ENCODE peak calls at places on chromosomes 13 and 19, in four cellular contexts. W is H9, K is mesendoderm, O is IMR-90. E is an unnamed sample.

GRCh38 chr13:98954313-98954712 is 23.6 kb downstream of the DOCK9 start:
- DNase-seq in O (no peak), W (peak), K (peak), E (no peak)

GRCh38 chr13:46119883-46120614 is 15.2 kb upstream of the CPB2 start:
- DNase-seq in W (no peak), O (peak), K (peak), E (no peak)

GRCh38 chr13:111371720-111372119 is 51.3 kb downstream of the TEX29 start:
- DNase-seq in K (no peak), W (no peak), O (no peak), E (no peak)

GRCh38 chr13:54029226-54029625 is 1000.6 kb downstream of the OLFM4 start:
- DNase-seq in K (peak), W (no peak), O (no peak), E (peak)

GRCh38 chr19:21358768-21359451 is at the start of gene ZNF738:
- DNase-seq in O (peak), K (peak), W (peak), E (peak)

GRCh38 chr19:19329199-19329598 is 8.6 kb downstream of the MAU2 start:
- DNase-seq in W (no peak), O (no peak), K (no peak), E (no peak)

GRCh38 chr13:114041493-114041892 is 67.6 kb upstream of the C13orf46 start:
- DNase-seq in O (no peak), W (no peak), K (no peak), E (no peak)

GRCh38 chr19:55486971-55487883 is 1.0 kb upstream of the SSC5D start:
- DNase-seq in W (no peak), K (peak), O (peak), E (no peak)

GRCh38 chr13:82878536-82878935 is 1003.7 kb downstream of the SLITRK1 start:
- DNase-seq in W (no peak), K (no peak), O (no peak), E (no peak)

GRCh38 chr13:113928701-113929627 is 44.9 kb downstream of the C13orf46 start:
- DNase-seq in W (peak), O (peak), K (no peak), E (no peak)

GRCh38 chr19:46748325-46749109 is 2.3 kb upstream of the STRN4 start:
- DNase-seq in K (peak), O (peak), W (peak), E (peak)

DNA sequence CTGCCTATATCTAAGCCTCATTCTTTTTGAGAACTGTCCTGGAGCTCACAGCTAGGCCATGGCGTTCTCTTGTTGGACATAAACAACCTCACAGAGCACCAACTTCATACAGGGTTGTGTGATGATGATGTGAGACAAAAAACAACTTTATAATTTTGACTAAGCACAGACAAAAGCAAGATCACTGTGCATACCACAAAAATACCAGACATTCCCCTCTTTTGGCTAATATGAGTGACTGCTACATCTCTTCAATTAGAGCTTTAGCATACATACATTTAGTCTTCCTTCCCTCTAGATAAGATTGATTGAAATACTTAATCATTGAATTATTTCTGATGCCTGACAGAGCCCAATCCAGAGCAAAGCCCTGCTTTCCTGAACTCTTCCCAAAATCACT is 8.3 kb downstream of the MAB21L1 start:
- DNase-seq in O (no peak), W (no peak), K (no peak), E (no peak)
- H2BK15ac ChIP-seq in O (no peak), W (no peak), K (no peak), E (no peak)

DNA sequence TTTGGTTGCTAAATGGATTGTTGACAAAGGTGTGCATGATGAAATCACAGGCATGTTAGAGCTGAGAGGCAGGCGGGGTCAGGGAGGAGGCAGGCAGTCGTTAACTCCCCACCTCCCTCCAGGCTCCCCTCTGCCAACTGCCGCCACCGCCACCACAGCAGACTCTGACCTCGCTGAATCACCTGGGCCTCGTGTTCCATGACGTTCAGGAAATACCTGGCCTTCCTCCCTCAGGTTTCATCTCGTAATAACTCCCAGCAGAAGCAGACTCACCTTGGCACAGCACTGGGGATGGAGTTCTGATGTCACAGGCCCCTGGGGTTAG is 198.5 kb downstream of the KATNAL1 start:
- DNase-seq in O (no peak), K (no peak), W (no peak), E (no peak)
- H2BK15ac ChIP-seq in O (no peak), K (no peak), W (no peak), E (no peak)

DNA sequence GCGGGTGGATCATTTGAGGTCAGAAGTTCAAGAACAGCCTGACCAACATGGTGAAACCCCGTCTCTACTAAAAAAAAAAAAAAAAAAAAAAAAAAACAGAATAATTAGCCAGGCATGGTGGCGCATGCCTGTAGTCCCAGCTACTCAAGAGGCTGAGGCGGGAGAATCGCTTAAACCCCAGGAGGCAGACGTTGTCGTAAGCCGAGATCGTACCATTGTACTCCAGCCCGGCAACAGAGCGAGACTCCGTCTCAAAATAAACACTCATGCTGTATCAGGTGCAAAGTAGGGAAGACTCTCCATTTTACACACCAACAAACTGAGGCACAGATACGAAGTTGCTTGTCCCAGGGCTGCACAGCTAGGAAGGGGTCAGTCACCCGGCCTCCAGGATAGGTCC is 15.6 kb downstream of the TLE6 start:
- DNase-seq in K (no peak), O (no peak), W (no peak), E (no peak)
- H2BK15ac ChIP-seq in K (no peak), O (no peak), W (no peak), E (no peak)

DNA sequence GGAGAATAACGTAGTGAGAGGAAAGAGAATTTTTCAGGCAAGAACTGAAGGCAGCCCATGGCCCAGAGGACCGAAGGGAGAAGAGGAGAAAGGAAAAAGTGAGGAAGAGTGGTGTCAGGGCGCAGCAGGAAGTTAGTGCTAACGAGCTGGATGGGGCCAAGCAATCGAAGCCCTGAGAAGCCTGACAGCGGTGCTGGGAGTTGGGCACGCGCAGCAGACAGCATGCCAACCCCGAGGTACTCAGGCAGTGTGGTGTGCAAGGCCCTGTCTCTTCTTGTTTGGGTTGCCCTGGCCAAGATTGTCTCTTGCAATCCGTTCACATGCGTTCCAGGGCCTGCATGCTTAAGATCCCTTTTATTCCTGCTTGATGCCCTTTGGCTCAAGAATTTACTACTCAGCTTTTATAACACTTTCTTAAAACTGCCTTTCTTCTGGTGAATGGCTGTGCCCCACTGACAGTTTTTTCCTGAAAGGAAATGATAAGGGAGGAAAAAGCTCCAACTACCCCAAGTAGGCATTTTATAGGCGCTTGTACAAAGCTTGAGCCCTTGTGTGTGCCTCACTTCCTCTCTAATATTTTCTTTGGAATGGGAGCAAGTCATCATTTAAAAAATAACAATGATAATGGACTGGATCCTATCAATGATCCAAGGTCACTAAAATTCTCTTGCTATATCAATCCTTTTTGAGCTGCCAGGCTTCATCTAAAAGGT is 115.4 kb downstream of the FLT1 start:
- DNase-seq in O (no peak), W (no peak), K (no peak), E (no peak)
- H2BK15ac ChIP-seq in O (no peak), W (no peak), K (no peak), E (no peak)

GRCh38 chr19:934197-934840 is 8.5 kb downstream of the ARID3A start:
- DNase-seq in O (no peak), K (no peak), W (no peak), E (no peak)

GRCh38 chr19:931860-932646 is 6.2 kb downstream of the ARID3A start:
- DNase-seq in O (no peak), K (no peak), W (no peak), E (no peak)

GRCh38 chr19:934865-935422 is 9.1 kb downstream of the ARID3A start:
- DNase-seq in K (no peak), W (no peak), O (peak), E (no peak)

GRCh38 chr19:932647-933552 is 7.1 kb downstream of the ARID3A start:
- DNase-seq in O (peak), W (peak), K (no peak), E (no peak)

DNA sequence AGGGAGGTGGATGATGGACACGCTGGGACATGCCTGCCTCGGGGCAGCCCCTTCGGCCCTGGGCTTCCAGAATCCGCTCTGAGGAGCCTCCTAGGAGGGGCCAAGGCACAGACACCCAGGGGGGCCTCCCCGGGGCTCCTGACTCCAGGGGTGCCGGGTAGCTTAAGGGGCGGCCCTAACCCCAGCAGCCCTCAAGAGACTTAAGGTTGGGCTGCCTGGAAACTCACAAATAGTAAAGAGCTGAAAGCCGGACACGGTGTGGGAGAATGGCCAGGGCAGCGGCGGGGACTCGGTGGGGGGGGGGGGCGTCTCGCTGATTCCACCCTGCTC is 7.7 kb downstream of the ARID3A start:
- DNase-seq in K (no peak), O (no peak), W (no peak), E (no peak)
- H2BK15ac ChIP-seq in K (no peak), O (peak), W (no peak), E (no peak)

GRCh38 chr19:11482384-11483050 is 1.7 kb upstream of the ELAVL3 start:
- DNase-seq in K (peak), O (peak), W (peak), E (peak)
- H2BK15ac ChIP-seq in K (no peak), O (no peak), W (no peak), E (peak)

GRCh38 chr13:112587359-112587766 is 590 bp downstream of the TUBGCP3 start:
- DNase-seq in W (peak), O (peak), K (peak), E (peak)
- H2BK15ac ChIP-seq in W (no peak), O (no peak), K (no peak), E (peak)

GRCh38 chr13:30463820-30464495 is 1.8 kb downstream of the HMGB1 start:
- DNase-seq in K (peak), O (peak), W (no peak), E (no peak)

GRCh38 chr13:30466841-30467252 is 1.1 kb upstream of the HMGB1 start:
- DNase-seq in K (peak), W (no peak), O (peak), E (no peak)

GRCh38 chr13:30464496-30465351 is 1.0 kb downstream of the HMGB1 start:
- DNase-seq in O (peak), W (peak), K (peak), E (peak)

GRCh38 chr13:30466358-30466714 is 600 bp upstream of the HMGB1 start:
- DNase-seq in K (peak), O (peak), W (no peak), E (no peak)

DNA sequence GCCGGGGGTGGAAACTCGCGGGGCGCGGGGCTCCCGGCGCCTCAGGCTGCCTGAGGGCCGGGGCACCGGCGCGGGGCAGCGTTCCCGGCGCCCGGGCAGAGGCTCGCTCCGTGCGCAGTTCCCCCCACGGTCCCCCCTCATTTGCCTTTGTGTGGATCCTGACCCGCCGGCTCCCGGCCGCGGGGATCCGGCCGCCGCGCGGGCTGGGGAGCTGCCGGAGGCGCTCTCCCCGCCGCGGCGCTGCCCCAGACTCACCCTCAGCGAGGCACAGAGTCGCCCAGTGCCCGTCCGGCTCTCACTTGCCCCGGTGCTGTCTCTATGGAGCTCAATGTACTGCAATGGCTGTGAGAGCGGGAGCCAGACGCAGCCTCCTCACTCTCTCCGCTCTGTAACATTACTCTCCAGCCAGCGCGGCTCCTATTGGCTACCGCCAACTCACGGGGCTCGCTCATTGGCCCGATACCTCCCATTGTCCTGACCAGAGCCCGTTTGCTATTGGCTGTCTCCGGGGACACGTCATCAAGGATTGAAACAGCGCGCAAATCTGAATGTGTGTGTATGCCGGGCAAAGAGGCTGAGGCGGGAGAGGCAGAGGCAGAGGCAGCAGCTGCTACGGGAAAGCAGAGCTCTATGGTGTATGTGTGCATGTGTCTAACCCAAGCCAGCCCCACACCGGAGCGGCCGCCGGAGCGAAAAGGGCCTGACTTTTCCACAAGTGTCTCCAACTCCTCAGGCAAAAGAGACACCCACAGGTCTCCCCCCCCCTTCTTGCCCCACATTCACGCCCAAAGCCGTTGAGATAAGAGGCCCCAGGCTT is at the start of gene HMGB1:
- DNase-seq in K (peak), O (peak), W (peak), E (peak)
- H2BK15ac ChIP-seq in K (no peak), O (peak), W (no peak), E (no peak)

DNA sequence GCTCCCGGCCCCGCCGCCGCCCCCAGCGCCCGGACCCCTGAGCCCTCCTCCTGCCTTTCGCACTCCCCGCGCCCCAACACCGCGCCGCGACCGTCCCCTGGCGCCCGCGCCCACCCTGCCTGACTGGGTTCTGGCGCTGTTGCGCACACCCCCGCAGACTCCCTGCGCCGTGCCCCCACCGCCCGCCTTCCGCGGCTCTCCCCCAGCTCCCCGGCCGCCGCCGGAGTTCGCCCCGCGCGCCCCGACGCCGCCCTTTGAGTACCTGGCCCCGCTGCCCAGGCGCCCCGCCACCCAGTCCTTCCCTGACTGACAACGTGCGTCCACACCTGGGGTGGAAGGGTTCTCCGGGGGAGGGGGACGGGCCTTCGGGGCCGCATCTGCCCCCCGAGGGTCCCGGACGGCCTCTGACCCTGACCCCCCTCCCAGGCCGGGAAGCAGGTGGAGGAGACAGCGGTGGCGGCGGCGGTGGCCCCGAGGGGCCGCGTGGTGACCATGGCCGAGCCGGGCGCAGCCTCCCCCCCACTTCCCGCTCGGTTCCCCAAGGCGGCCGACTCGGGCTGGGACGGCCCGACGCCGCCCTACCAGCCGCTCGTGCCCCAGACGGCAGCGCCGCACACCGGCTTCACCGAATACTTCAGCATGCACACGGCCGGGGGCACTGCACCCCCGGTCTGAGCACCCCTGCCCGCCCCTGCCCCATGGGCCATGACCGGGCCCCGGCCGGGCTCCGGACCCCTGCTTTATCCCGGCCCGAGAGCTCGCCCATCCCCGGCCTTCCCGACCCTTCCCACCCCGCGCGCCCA is 1.4 kb upstream of the MEGF8 start:
- DNase-seq in K (peak), O (no peak), W (no peak), E (no peak)
- H2BK15ac ChIP-seq in K (no peak), O (no peak), W (no peak), E (no peak)

DNA sequence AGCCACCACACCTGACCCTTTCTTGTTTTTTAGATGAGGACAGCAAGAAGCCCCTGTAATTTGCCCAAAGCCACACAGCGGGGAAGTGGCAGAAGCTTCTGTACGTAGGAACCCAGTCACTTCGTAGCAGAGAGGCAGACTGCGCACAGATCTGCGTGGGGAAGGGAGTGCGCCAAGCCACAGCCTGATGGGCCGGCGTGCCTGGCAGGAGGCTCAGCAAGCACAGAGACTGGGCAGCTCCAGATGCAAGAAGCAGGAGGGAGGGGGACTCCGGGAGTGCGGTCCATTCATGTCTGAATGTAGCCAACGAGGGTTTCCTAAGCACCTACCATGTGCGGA is 347 bp upstream of the TJP3 start:
- DNase-seq in K (no peak), W (no peak), O (no peak), E (no peak)
- H2BK15ac ChIP-seq in K (no peak), W (no peak), O (no peak), E (peak)